ENCODE peak calls at places on chromosomes 2 and 18, in four cellular contexts. J is H9, X is hepatocyte, L is neural progenitor cell. H is an unnamed sample.

GRCh38 chr18:3122851-3123250 is 96.9 kb downstream of the MYOM1 start:
- DNase-seq in X (no peak), J (no peak), L (no peak), H (no peak)

GRCh38 chr2:207867075-207867474 is 97.4 kb upstream of the FZD5 start:
- DNase-seq in J (no peak), X (no peak), L (no peak), H (no peak)

GRCh38 chr18:24368749-24369148 is 28.9 kb downstream of the OSBPL1A start:
- DNase-seq in X (no peak), J (no peak), L (no peak), H (peak)

GRCh38 chr18:68803371-68803770 is 5.5 kb downstream of the CCDC102B start:
- DNase-seq in X (peak), J (no peak), L (peak), H (no peak)

GRCh38 chr2:179020156-179020750 is 29.7 kb downstream of the CCDC141 start:
- DNase-seq in L (peak), X (peak), J (peak), H (no peak)

GRCh38 chr2:145723872-145724271 is 1204.0 kb upstream of the ZEB2 start:
- DNase-seq in L (no peak), J (no peak), X (no peak), H (no peak)

GRCh38 chr2:108409768-108410167 is 32.0 kb downstream of the SULT1C4 start:
- DNase-seq in X (no peak), J (no peak), L (no peak), H (no peak)

GRCh38 chr2:8528863-8529262 is 153.0 kb upstream of the ID2 start:
- DNase-seq in J (no peak), X (no peak), L (no peak), H (no peak)

GRCh38 chr2:111116843-111117665 is 3.7 kb upstream of the BCL2L11 start:
- DNase-seq in X (peak), L (peak), J (peak), H (no peak)

GRCh38 chr2:215028231-215028630 is 110.2 kb downstream of the ABCA12 start:
- DNase-seq in X (no peak), J (no peak), L (no peak), H (no peak)

GRCh38 chr18:41973989-41974388 is 19.0 kb downstream of the PIK3C3 start:
- DNase-seq in L (no peak), J (no peak), X (no peak), H (no peak)

GRCh38 chr2:105517814-105518705 is 119.2 kb upstream of the FHL2 start:
- DNase-seq in L (no peak), X (no peak), J (no peak), H (no peak)

GRCh38 chr18:48167901-48168300 is 237.4 kb upstream of the SMAD2 start:
- DNase-seq in L (peak), X (peak), J (no peak), H (no peak)

GRCh38 chr2:36358317-36358659 is 2.7 kb downstream of the CRIM1 start:
- DNase-seq in J (no peak), L (no peak), X (no peak), H (no peak)

GRCh38 chr18:34758378-34758948 is 48.4 kb downstream of the DTNA start:
- DNase-seq in X (no peak), L (no peak), J (no peak), H (no peak)

GRCh38 chr2:47666332-47666731 is 116.6 kb upstream of the MSH6 start:
- DNase-seq in J (no peak), X (no peak), L (no peak), H (no peak)

GRCh38 chr2:26758790-26759321 is 5.2 kb upstream of the SLC35F6 start:
- DNase-seq in L (no peak), X (no peak), J (no peak), H (no peak)

GRCh38 chr2:120347387-120348010 is 1.6 kb downstream of the INHBB start:
- DNase-seq in L (peak), X (peak), J (peak), H (no peak)

GRCh38 chr2:109217362-109218086 is 88.5 kb downstream of the SH3RF3 start:
- DNase-seq in X (no peak), J (no peak), L (no peak), H (no peak)

GRCh38 chr18:72783517-72783916 is 84.3 kb downstream of the NETO1 start:
- DNase-seq in X (no peak), L (no peak), J (no peak), H (no peak)

DNA sequence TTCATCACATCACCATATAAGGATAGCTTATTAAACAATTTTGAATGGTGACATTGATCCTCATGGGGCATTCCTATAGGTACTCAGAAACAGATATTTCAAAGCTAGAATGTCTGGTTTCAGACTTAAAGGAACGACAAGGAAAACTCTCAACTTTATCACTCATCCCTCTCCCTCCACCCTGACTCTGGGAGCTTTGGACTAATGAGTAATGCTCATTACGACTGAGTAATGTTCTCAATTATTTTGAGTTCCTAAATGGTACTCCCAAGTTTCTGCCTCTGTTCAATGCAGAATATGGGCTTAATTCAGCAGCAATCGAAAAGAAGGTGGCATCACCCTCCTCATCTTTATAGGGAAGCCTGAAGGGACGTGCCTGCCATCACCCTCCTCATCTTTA is 43.4 kb downstream of the RFX8 start:
- DNase-seq in J (no peak), X (no peak), L (no peak), H (no peak)
- H3K27ac ChIP-seq in J (no peak), X (no peak), L (no peak), H (no peak)

GRCh38 chr2:38180754-38181153 is 104.8 kb upstream of the CYP1B1 start:
- DNase-seq in J (no peak), L (no peak), X (no peak), H (no peak)

GRCh38 chr2:38178142-38178541 is 102.2 kb upstream of the CYP1B1 start:
- DNase-seq in L (no peak), X (peak), J (no peak), H (no peak)

GRCh38 chr2:38181802-38182517 is 106.0 kb upstream of the CYP1B1 start:
- DNase-seq in L (no peak), J (no peak), X (no peak), H (no peak)

GRCh38 chr2:38176619-38177021 is 100.7 kb upstream of the CYP1B1 start:
- DNase-seq in X (no peak), L (no peak), J (no peak), H (no peak)

GRCh38 chr2:38178556-38179419 is 102.8 kb upstream of the CYP1B1 start:
- DNase-seq in X (peak), J (no peak), L (no peak), H (no peak)
- H3K27ac ChIP-seq in X (peak), J (no peak), L (no peak), H (no peak)

DNA sequence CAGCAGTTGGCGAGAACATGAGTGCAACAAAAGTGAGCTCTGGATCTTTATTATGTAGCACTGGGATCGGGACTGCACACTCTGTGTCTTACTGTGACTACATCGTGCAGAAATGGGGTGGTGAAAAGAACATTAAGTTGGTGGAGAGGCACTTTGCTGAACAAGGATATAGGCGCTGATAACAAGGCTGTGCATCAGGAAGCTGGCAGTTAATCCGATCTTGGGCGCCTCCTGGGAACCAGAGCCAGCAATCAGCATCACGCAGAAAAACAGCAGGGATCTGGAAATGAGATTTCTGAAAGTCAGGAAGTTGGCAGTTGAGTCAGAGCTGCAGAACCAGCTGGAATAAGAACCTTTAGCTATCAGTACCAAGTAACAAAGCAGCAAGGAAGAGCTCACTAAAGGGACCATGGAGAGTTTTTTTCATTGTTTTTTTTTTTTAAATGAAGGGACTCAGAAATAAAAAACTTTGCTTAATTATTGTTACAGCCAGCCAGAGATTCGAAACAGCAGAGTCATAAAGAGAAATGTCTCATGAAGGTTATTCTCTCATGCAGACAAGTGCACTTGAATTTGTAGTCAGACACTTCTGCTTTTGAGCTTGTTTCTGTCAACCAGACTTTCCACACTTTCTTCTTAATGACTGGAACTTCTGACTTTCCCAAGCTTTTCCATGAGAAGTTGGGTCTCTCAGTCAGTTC is 22.8 kb upstream of the MYO3B start:
- DNase-seq in X (peak), L (peak), J (peak), H (no peak)
- H3K27ac ChIP-seq in X (peak), L (no peak), J (no peak), H (no peak)

DNA sequence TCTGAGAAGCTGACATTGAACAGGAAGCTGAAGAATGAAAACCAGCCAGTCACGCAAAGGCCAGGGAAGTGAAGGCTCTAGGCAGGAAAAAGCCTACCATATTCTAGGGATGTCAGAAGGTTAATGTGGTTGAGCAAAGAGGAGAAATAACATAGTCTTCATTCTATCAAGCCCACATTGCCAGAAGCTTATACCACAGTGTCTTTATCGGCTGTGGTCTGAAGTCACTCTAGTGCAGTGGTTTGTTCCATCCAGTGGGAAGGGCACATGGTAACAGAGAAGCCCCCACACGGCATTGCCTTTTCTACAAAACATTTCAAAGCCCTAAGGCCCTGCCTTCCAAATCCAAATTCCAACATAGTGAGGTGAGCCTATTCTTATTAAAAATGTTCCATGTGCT is 311.3 kb downstream of the TNS1 start:
- DNase-seq in J (no peak), L (no peak), X (no peak), H (no peak)
- H3K27ac ChIP-seq in J (no peak), L (no peak), X (no peak), H (no peak)

DNA sequence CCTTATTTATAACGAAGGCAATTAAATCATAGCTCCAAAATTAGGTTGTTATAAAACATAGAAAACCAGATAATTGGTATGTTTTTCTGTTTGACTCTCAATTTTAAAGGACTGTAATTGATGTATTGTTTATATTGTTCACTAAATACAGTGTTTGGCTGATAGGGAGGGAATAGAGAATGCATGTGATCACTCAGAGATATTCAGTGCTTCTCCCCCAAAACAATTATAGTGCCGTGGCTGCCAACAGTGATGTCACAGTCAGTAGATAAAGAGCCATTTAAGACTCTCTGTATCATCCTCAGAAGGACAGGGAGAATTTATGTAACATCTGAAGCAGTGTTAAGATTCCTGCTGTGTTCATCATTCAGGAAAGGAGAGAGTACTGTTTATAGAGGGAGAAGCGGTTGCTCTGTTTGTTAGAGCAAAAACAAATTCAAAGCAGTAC is 69.6 kb downstream of the PHLPP1 start:
- DNase-seq in L (peak), J (no peak), X (no peak), H (no peak)
- H3K27ac ChIP-seq in L (no peak), J (no peak), X (no peak), H (no peak)

H was measured in epithelial cell of prostate.